ENCODE peak calls at places on chromosomes 7 and 10, in six cellular contexts. N, B, Z, I, W and X are unnamed samples.

GRCh38 chr7:6156734-6157133 is 115.7 kb downstream of the CYTH3 start:
- DNase-seq in W (no peak), Z (no peak), B (no peak), I (no peak), N (no peak), X (no peak)

GRCh38 chr7:101542527-101543241 is 86.4 kb downstream of the MYL10 start:
- DNase-seq in W (peak; percentile 82), N (peak; percentile 29), Z (peak; percentile 78), B (no peak), I (peak; percentile 60), X (peak; percentile 73)

GRCh38 chr7:74234549-74234948 is 19.6 kb downstream of the RFC2 start:
- DNase-seq in I (no peak), W (no peak), B (no peak), N (no peak), Z (no peak), X (no peak)

GRCh38 chr7:37698782-37699181 is 15.2 kb downstream of the GPR141 start:
- DNase-seq in Z (no peak), B (no peak), N (no peak), I (no peak), W (no peak), X (no peak)

GRCh38 chr7:93203496-93203895 is 22.8 kb downstream of the HEPACAM2 start:
- DNase-seq in N (no peak), W (no peak), Z (no peak), B (no peak), I (no peak), X (no peak)

GRCh38 chr10:95755511-95756004 is 405 bp upstream of the ENTPD1 start:
- DNase-seq in N (no peak), B (no peak), Z (no peak), I (peak; percentile 10), W (peak; percentile 47), X (peak; percentile 38)

GRCh38 chr7:138913783-138914182 is 67.4 kb downstream of the KIAA1549 start:
- DNase-seq in I (no peak), W (no peak), N (no peak), Z (no peak), B (no peak), X (no peak)

GRCh38 chr10:113329121-113329596 is 223.7 kb upstream of the HABP2 start:
- DNase-seq in Z (no peak), B (peak; percentile 20), W (no peak), I (no peak), N (no peak), X (no peak)